ENCODE peak calls at places on chromosomes 2 and 18, in seven cellular contexts. One of them, this sample, is unnamed.

GRCh38 chr18:43751203-43751602 is 473.9 kb upstream of the SYT4 start:
- DNase-seq in H9: no peak
- DNase-seq in Karpas-422: no peak
- DNase-seq in neural progenitor cell: no peak
- DNase-seq in mesendoderm: no peak
- DNase-seq in HCT116: no peak
- DNase-seq in OCI-LY7: no peak
- DNase-seq in this sample: no peak

GRCh38 chr18:56853961-56854360 is 202.8 kb downstream of the WDR7 start:
- DNase-seq in H9: no peak
- DNase-seq in Karpas-422: no peak
- DNase-seq in neural progenitor cell: no peak
- DNase-seq in mesendoderm: no peak
- DNase-seq in HCT116: no peak
- DNase-seq in OCI-LY7: no peak
- DNase-seq in this sample: no peak

GRCh38 chr2:237431372-237431771 is 17.4 kb upstream of the COL6A3 start:
- DNase-seq in H9: no peak
- DNase-seq in Karpas-422: no peak
- DNase-seq in neural progenitor cell: no peak
- DNase-seq in mesendoderm: no peak
- DNase-seq in HCT116: no peak
- DNase-seq in OCI-LY7: no peak
- DNase-seq in this sample: no peak

GRCh38 chr2:238504181-238504711 is 77.5 kb downstream of the ASB1 start:
- DNase-seq in H9: peak; percentile 18
- DNase-seq in Karpas-422: no peak
- DNase-seq in neural progenitor cell: no peak
- DNase-seq in mesendoderm: no peak
- DNase-seq in HCT116: no peak
- DNase-seq in OCI-LY7: no peak
- DNase-seq in this sample: peak; percentile 56

GRCh38 chr2:240137596-240138274 is 1.6 kb upstream of the COPS9 start:
- DNase-seq in H9: peak; percentile 24
- DNase-seq in Karpas-422: no peak
- DNase-seq in neural progenitor cell: no peak
- DNase-seq in mesendoderm: no peak
- DNase-seq in HCT116: no peak
- DNase-seq in OCI-LY7: no peak
- DNase-seq in this sample: peak; percentile 54

GRCh38 chr18:35041752-35042379 is 653 bp downstream of the MAPRE2 start:
- DNase-seq in H9: no peak
- DNase-seq in Karpas-422: peak; percentile 80
- DNase-seq in neural progenitor cell: peak; percentile 36
- DNase-seq in mesendoderm: no peak
- DNase-seq in HCT116: no peak
- DNase-seq in OCI-LY7: no peak
- DNase-seq in this sample: no peak

GRCh38 chr18:32469190-32469611 is 1.5 kb downstream of the GAREM1 start:
- DNase-seq in H9: no peak
- DNase-seq in Karpas-422: no peak
- DNase-seq in neural progenitor cell: peak; percentile 48
- DNase-seq in mesendoderm: peak; percentile 52
- DNase-seq in HCT116: peak; percentile 19
- DNase-seq in OCI-LY7: peak; percentile 55
- DNase-seq in this sample: peak; percentile 88

GRCh38 chr2:161131804-161132203 is 28.4 kb upstream of the TANK start:
- DNase-seq in H9: no peak
- DNase-seq in Karpas-422: no peak
- DNase-seq in neural progenitor cell: no peak
- DNase-seq in mesendoderm: no peak
- DNase-seq in HCT116: no peak
- DNase-seq in OCI-LY7: no peak
- DNase-seq in this sample: no peak

GRCh38 chr2:159516241-159516758 is 100.0 kb downstream of the BAZ2B start:
- DNase-seq in H9: no peak
- DNase-seq in Karpas-422: no peak
- DNase-seq in neural progenitor cell: peak; percentile 11
- DNase-seq in mesendoderm: peak; percentile 82
- DNase-seq in HCT116: peak; percentile 78
- DNase-seq in OCI-LY7: peak; percentile 52
- DNase-seq in this sample: peak; percentile 29

GRCh38 chr18:34321075-34321474 is 96.4 kb upstream of the NOL4 start:
- DNase-seq in H9: no peak
- DNase-seq in Karpas-422: no peak
- DNase-seq in neural progenitor cell: no peak
- DNase-seq in mesendoderm: no peak
- DNase-seq in HCT116: no peak
- DNase-seq in OCI-LY7: no peak
- DNase-seq in this sample: no peak

GRCh38 chr18:51006948-51007786 is 22.8 kb upstream of the SMAD4 start:
- DNase-seq in H9: no peak
- DNase-seq in Karpas-422: no peak
- DNase-seq in neural progenitor cell: no peak
- DNase-seq in mesendoderm: peak; percentile 82
- DNase-seq in HCT116: no peak
- DNase-seq in OCI-LY7: no peak
- DNase-seq in this sample: no peak

GRCh38 chr2:80086831-80087230 is 217.7 kb downstream of the LRRTM1 start:
- DNase-seq in H9: no peak
- DNase-seq in Karpas-422: no peak
- DNase-seq in neural progenitor cell: peak; percentile 46
- DNase-seq in mesendoderm: peak; percentile 70
- DNase-seq in HCT116: no peak
- DNase-seq in OCI-LY7: no peak
- DNase-seq in this sample: no peak

GRCh38 chr2:156181208-156181607 is 151.3 kb downstream of the NR4A2 start:
- DNase-seq in H9: no peak
- DNase-seq in Karpas-422: no peak
- DNase-seq in neural progenitor cell: no peak
- DNase-seq in mesendoderm: no peak
- DNase-seq in HCT116: no peak
- DNase-seq in OCI-LY7: no peak
- DNase-seq in this sample: no peak

GRCh38 chr2:162256621-162257020 is 13.4 kb upstream of the FAP start:
- DNase-seq in H9: no peak
- DNase-seq in Karpas-422: no peak
- DNase-seq in neural progenitor cell: no peak
- DNase-seq in mesendoderm: no peak
- DNase-seq in HCT116: no peak
- DNase-seq in OCI-LY7: no peak
- DNase-seq in this sample: peak; percentile 47

GRCh38 chr2:181070119-181070833 is 89.9 kb downstream of the UBE2E3 start:
- DNase-seq in H9: no peak
- DNase-seq in Karpas-422: no peak
- DNase-seq in neural progenitor cell: no peak
- DNase-seq in mesendoderm: peak; percentile 88
- DNase-seq in HCT116: peak; percentile 36
- DNase-seq in OCI-LY7: no peak
- DNase-seq in this sample: peak; percentile 44

GRCh38 chr2:205646680-205647079 is 35.6 kb upstream of the NRP2 start:
- DNase-seq in H9: no peak
- DNase-seq in Karpas-422: no peak
- DNase-seq in neural progenitor cell: no peak
- DNase-seq in mesendoderm: no peak
- DNase-seq in HCT116: no peak
- DNase-seq in OCI-LY7: no peak
- DNase-seq in this sample: no peak

GRCh38 chr2:44163782-44164181 is 4.9 kb upstream of the PPM1B start:
- DNase-seq in H9: no peak
- DNase-seq in Karpas-422: no peak
- DNase-seq in neural progenitor cell: no peak
- DNase-seq in mesendoderm: no peak
- DNase-seq in HCT116: no peak
- DNase-seq in OCI-LY7: no peak
- DNase-seq in this sample: no peak

GRCh38 chr2:30862054-30862651 is 54.9 kb upstream of the CAPN13 start:
- DNase-seq in H9: peak; percentile 58
- DNase-seq in Karpas-422: peak; percentile 88
- DNase-seq in neural progenitor cell: peak; percentile 79
- DNase-seq in mesendoderm: peak; percentile 78
- DNase-seq in HCT116: peak; percentile 55
- DNase-seq in OCI-LY7: peak; percentile 79
- DNase-seq in this sample: peak; percentile 77

GRCh38 chr18:58896268-58896667 is 31.6 kb downstream of the ZNF532 start:
- DNase-seq in H9: no peak
- DNase-seq in Karpas-422: peak; percentile 82
- DNase-seq in neural progenitor cell: no peak
- DNase-seq in mesendoderm: peak; percentile 46
- DNase-seq in HCT116: no peak
- DNase-seq in OCI-LY7: peak; percentile 70
- DNase-seq in this sample: no peak

GRCh38 chr18:58529714-58530354 is 99.1 kb downstream of the ALPK2 start:
- DNase-seq in H9: peak; percentile 69
- DNase-seq in Karpas-422: peak; percentile 83
- DNase-seq in neural progenitor cell: peak; percentile 82
- DNase-seq in mesendoderm: peak; percentile 86
- DNase-seq in HCT116: peak; percentile 35
- DNase-seq in OCI-LY7: peak; percentile 61
- DNase-seq in this sample: no peak

GRCh38 chr2:16682431-16683130 is 16.9 kb upstream of the CYRIA start:
- DNase-seq in H9: no peak
- DNase-seq in Karpas-422: no peak
- DNase-seq in neural progenitor cell: no peak
- DNase-seq in mesendoderm: no peak
- DNase-seq in HCT116: no peak
- DNase-seq in OCI-LY7: no peak
- DNase-seq in this sample: no peak

GRCh38 chr18:54948350-54948837 is 10.9 kb downstream of the CCDC68 start:
- DNase-seq in H9: no peak
- DNase-seq in Karpas-422: no peak
- DNase-seq in neural progenitor cell: no peak
- DNase-seq in mesendoderm: no peak
- DNase-seq in HCT116: no peak
- DNase-seq in OCI-LY7: no peak
- DNase-seq in this sample: no peak

GRCh38 chr2:209633911-209634310 is 137.7 kb upstream of the UNC80 start:
- DNase-seq in H9: no peak
- DNase-seq in Karpas-422: no peak
- DNase-seq in neural progenitor cell: no peak
- DNase-seq in mesendoderm: no peak
- DNase-seq in HCT116: no peak
- DNase-seq in OCI-LY7: no peak
- DNase-seq in this sample: no peak

GRCh38 chr18:54607213-54607934 is 16.3 kb downstream of the DYNAP start:
- DNase-seq in H9: peak; percentile 65
- DNase-seq in Karpas-422: peak; percentile 53
- DNase-seq in neural progenitor cell: no peak
- DNase-seq in mesendoderm: peak; percentile 42
- DNase-seq in HCT116: no peak
- DNase-seq in OCI-LY7: no peak
- DNase-seq in this sample: no peak

GRCh38 chr2:240933048-240933965 is 27.2 kb downstream of the CROCC2 start:
- DNase-seq in H9: peak; percentile 25
- DNase-seq in Karpas-422: no peak
- DNase-seq in neural progenitor cell: no peak
- DNase-seq in mesendoderm: no peak
- DNase-seq in HCT116: no peak
- DNase-seq in OCI-LY7: no peak
- DNase-seq in this sample: peak; percentile 74

GRCh38 chr2:203359450-203359849 is 31.3 kb downstream of the ABI2 start:
- DNase-seq in H9: no peak
- DNase-seq in Karpas-422: no peak
- DNase-seq in neural progenitor cell: no peak
- DNase-seq in mesendoderm: no peak
- DNase-seq in HCT116: no peak
- DNase-seq in OCI-LY7: no peak
- DNase-seq in this sample: no peak
- H3K79me2 ChIP-seq in H9: peaks cover 10% of the 10 kb centered on the region
- H3K79me2 ChIP-seq in Karpas-422: peaks cover 92% of the 10 kb centered on the region
- H3K79me2 ChIP-seq in neural progenitor cell: peaks cover 100% of the 10 kb centered on the region
- H3K79me2 ChIP-seq in mesendoderm: peaks cover 19% of the 10 kb centered on the region
- H3K79me2 ChIP-seq in HCT116: peaks cover 63% of the 10 kb centered on the region
- H3K79me2 ChIP-seq in OCI-LY7: peaks cover 2% of the 10 kb centered on the region
- H3K79me2 ChIP-seq in this sample: peaks cover 84% of the 10 kb centered on the region

DNA sequence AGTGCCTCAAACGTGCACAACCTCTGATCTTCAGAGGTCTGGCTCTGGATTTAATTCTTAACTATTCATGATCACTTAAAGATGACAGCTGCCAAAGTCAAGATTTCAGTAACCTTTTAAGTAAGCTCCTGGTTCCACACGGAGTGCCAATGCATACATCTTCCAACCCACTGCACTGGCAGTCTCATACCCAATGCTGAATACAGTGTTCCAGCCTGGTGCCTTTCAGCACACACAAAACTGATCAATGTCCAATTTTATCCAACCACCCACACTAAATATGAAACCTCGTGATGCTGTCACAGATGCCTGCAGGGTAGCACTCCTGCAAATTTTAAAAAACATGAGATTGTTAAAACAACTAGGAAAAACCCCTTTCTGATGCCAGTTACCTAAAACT is 84.0 kb downstream of the EHBP1 start:
- DNase-seq in H9: no peak
- DNase-seq in Karpas-422: no peak
- DNase-seq in neural progenitor cell: no peak
- DNase-seq in mesendoderm: no peak
- DNase-seq in HCT116: no peak
- DNase-seq in OCI-LY7: no peak
- DNase-seq in this sample: no peak
- H3K79me2 ChIP-seq in H9: peaks cover 2% of the 10 kb centered on the region
- H3K79me2 ChIP-seq in Karpas-422: peaks cover 27% of the 10 kb centered on the region
- H3K79me2 ChIP-seq in neural progenitor cell: peaks cover 16% of the 10 kb centered on the region
- H3K79me2 ChIP-seq in mesendoderm: no peaks in the 10 kb centered on the region
- H3K79me2 ChIP-seq in HCT116: peaks cover 94% of the 10 kb centered on the region
- H3K79me2 ChIP-seq in OCI-LY7: no peaks in the 10 kb centered on the region
- H3K79me2 ChIP-seq in this sample: peaks cover 28% of the 10 kb centered on the region

DNA sequence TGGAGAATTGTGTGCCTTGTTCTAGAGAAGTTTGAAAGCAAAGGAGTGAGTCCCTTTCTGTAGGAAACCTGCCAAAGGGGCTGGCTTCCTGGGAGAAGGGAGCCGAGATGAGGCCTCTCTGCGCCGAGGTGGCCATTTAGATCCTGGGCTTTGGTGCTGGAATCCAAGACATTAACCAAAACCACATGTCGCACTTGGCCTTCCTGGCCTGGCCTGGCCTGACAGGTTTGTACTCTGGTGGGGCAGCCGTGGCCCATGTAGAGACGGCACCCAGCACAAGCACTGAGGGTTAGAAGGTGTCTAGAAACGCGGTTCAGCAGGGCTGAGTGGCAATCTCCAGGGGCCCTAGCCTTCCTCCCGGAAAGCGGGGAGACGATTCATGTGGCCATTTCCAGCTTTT is 7.1 kb downstream of the CNNM3 start:
- DNase-seq in H9: no peak
- DNase-seq in Karpas-422: no peak
- DNase-seq in neural progenitor cell: no peak
- DNase-seq in mesendoderm: no peak
- DNase-seq in HCT116: no peak
- DNase-seq in OCI-LY7: no peak
- DNase-seq in this sample: no peak
- H3K79me2 ChIP-seq in H9: peaks cover 3% of the 10 kb centered on the region
- H3K79me2 ChIP-seq in Karpas-422: peaks cover 65% of the 10 kb centered on the region
- H3K79me2 ChIP-seq in neural progenitor cell: peaks cover 66% of the 10 kb centered on the region
- H3K79me2 ChIP-seq in mesendoderm: peaks cover 28% of the 10 kb centered on the region
- H3K79me2 ChIP-seq in HCT116: peaks cover 58% of the 10 kb centered on the region
- H3K79me2 ChIP-seq in OCI-LY7: peaks cover 13% of the 10 kb centered on the region
- H3K79me2 ChIP-seq in this sample: peaks cover 4% of the 10 kb centered on the region

DNA sequence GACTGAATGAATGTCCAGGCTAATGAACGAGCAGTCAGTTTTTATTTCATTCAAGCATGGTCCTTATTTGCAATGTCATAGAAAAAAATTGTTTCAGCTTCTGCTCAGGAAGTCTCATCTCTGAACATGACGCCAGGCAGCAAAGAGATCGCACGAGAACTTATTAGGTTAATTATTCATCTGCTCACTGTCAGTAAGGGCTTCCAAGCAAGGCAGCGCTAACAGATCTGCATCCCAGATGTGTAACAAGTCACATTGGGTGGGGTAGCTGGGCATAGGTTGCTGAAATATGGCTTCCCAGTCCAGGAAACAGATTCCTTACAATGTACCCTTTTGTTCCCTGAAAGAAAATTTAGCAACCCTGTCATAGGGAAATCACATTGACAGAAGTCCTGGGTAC is 63.5 kb downstream of the ANKRD44 start:
- DNase-seq in H9: no peak
- DNase-seq in Karpas-422: no peak
- DNase-seq in neural progenitor cell: no peak
- DNase-seq in mesendoderm: no peak
- DNase-seq in HCT116: no peak
- DNase-seq in OCI-LY7: no peak
- DNase-seq in this sample: no peak
- H3K79me2 ChIP-seq in H9: no peaks in the 10 kb centered on the region
- H3K79me2 ChIP-seq in Karpas-422: peaks cover 90% of the 10 kb centered on the region
- H3K79me2 ChIP-seq in neural progenitor cell: no peaks in the 10 kb centered on the region
- H3K79me2 ChIP-seq in mesendoderm: no peaks in the 10 kb centered on the region
- H3K79me2 ChIP-seq in HCT116: no peaks in the 10 kb centered on the region
- H3K79me2 ChIP-seq in OCI-LY7: peaks cover 21% of the 10 kb centered on the region
- H3K79me2 ChIP-seq in this sample: peaks cover 2% of the 10 kb centered on the region

This sample was measured in osteoblast.